ENCODE peak calls at places on chromosome 2, in six cellular contexts. K is activated effector memory CD4-positive, alpha-beta T cell treated with anti-CD3 and anti-CD28 coated beads, Interleukin-2, amount 50 U/mL, for 16 hours; O is omental fat pad; I is upper lobe of left lung; N is PC-9; Z is stomach. B is an unnamed sample.

GRCh38 chr2:86368181-86368824 is 30.9 kb upstream of the REEP1 start:
- DNase-seq in Z (peak; percentile 31), I (peak; percentile 23), O (no peak), N (peak; percentile 44), K (peak; percentile 76), B (peak; percentile 36)

GRCh38 chr2:85755122-85756027 is 1.6 kb downstream of the ATOH8 start:
- DNase-seq in O (no peak), N (no peak), K (no peak), Z (no peak), I (peak; percentile 40), B (no peak)

GRCh38 chr2:25078171-25079049 is 36.5 kb downstream of the EFR3B start:
- DNase-seq in Z (no peak), I (no peak), O (no peak), K (peak; percentile 52), N (peak; percentile 64), B (no peak)

GRCh38 chr2:113361051-113361450 is 76.4 kb upstream of the ZNG1B start:
- DNase-seq in K (no peak), I (peak; percentile 78), O (no peak), Z (no peak), N (no peak), B (no peak)

GRCh38 chr2:1940660-1941059 is 196.3 kb upstream of the PXDN start:
- DNase-seq in I (peak; percentile 50), Z (no peak), K (no peak), O (no peak), N (no peak), B (no peak)

GRCh38 chr2:164737612-164738081 is 104.0 kb downstream of the COBLL1 start:
- DNase-seq in N (peak; percentile 24), I (peak; percentile 77), O (no peak), K (no peak), Z (peak; percentile 72), B (peak; percentile 58)

GRCh38 chr2:46294185-46294836 is 2.9 kb upstream of the EPAS1 start:
- DNase-seq in O (no peak), I (peak; percentile 52), K (peak; percentile 66), Z (no peak), N (peak; percentile 41), B (no peak)

GRCh38 chr2:228023619-228024018 is 152.2 kb downstream of the DAW1 start:
- DNase-seq in Z (no peak), I (no peak), N (no peak), K (no peak), O (no peak), B (no peak)

GRCh38 chr2:138722316-138722715 is 57.9 kb downstream of the NXPH2 start:
- DNase-seq in Z (no peak), O (peak; percentile 23), K (no peak), I (no peak), N (peak; percentile 7), B (no peak)

GRCh38 chr2:116582850-116583249 is 1231.6 kb upstream of the DDX18 start:
- DNase-seq in O (no peak), K (no peak), N (no peak), I (no peak), Z (no peak), B (no peak)

GRCh38 chr2:42874838-42875801 is 82.7 kb upstream of the HAAO start:
- DNase-seq in K (no peak), O (peak; percentile 23), Z (peak; percentile 52), N (no peak), I (no peak), B (no peak)

GRCh38 chr2:43611987-43612894 is 16.4 kb upstream of the THADA start:
- DNase-seq in Z (peak; percentile 68), I (peak; percentile 56), K (peak; percentile 88), O (peak; percentile 65), N (peak; percentile 77), B (peak; percentile 70)

GRCh38 chr2:121429119-121429903 is 101.4 kb upstream of the RNU4ATAC start:
- DNase-seq in O (no peak), Z (no peak), K (no peak), I (no peak), N (no peak), B (no peak)

GRCh38 chr2:236498369-236498768 is 71.3 kb upstream of the ACKR3 start:
- DNase-seq in N (peak; percentile 79), O (no peak), K (no peak), Z (no peak), I (peak; percentile 33), B (no peak)

GRCh38 chr2:7671312-7671711 is 754.1 kb downstream of the RNF144A start:
- DNase-seq in I (no peak), N (no peak), Z (no peak), K (no peak), O (no peak), B (no peak)

GRCh38 chr2:240112914-240113690 is 23.0 kb downstream of the COPS9 start:
- DNase-seq in N (no peak), K (no peak), I (no peak), Z (no peak), O (no peak), B (no peak)

GRCh38 chr2:33272001-33272400 is 204.4 kb upstream of the RASGRP3 start:
- DNase-seq in N (no peak), K (no peak), Z (no peak), O (no peak), I (no peak), B (no peak)

GRCh38 chr2:98927059-98927458 is 9.0 kb downstream of the CRACDL start:
- DNase-seq in N (no peak), Z (no peak), O (no peak), K (no peak), I (no peak), B (no peak)

GRCh38 chr2:10303174-10303633 is 500 bp downstream of the HPCAL1 start:
- DNase-seq in O (no peak), N (no peak), Z (peak; percentile 41), K (peak; percentile 71), I (no peak), B (no peak)

GRCh38 chr2:1341409-1342120 is 71.7 kb upstream of the TPO start:
- DNase-seq in O (no peak), N (no peak), Z (no peak), I (no peak), K (no peak), B (no peak)

GRCh38 chr2:168767258-168767657 is 35.2 kb upstream of the NOSTRIN start:
- DNase-seq in K (no peak), Z (no peak), I (no peak), N (no peak), O (no peak), B (no peak)

GRCh38 chr2:27842894-27843293 is 47.3 kb downstream of the RBKS start:
- DNase-seq in N (no peak), K (no peak), I (no peak), O (no peak), Z (no peak), B (no peak)

GRCh38 chr2:143736904-143737303 is 607.7 kb downstream of the ARHGAP15 start:
- DNase-seq in O (no peak), I (no peak), N (no peak), Z (no peak), K (no peak), B (no peak)

GRCh38 chr2:191739194-191739593 is 61.3 kb downstream of the NABP1 start:
- DNase-seq in K (no peak), N (no peak), I (no peak), Z (no peak), O (no peak), B (no peak)

GRCh38 chr2:54053830-54054229 is 61.6 kb upstream of the ACYP2 start:
- DNase-seq in O (no peak), Z (no peak), K (no peak), N (no peak), I (no peak), B (no peak)